ENCODE peak calls at places on chromosome 7, in eight cellular contexts. One of them, this sample, is unnamed.

GRCh38 chr7:142104550-142105527 is 6.7 kb upstream of the MGAM2 start:
- DNase-seq in uterus: no peak
- DNase-seq in CD8-positive, alpha-beta T cell: no peak
- DNase-seq in Peyer's patch: no peak
- DNase-seq in fibroblast of lung: no peak
- DNase-seq in kidney: no peak
- DNase-seq in H9: no peak
- DNase-seq in left ventricle myocardium inferior: no peak
- DNase-seq in this sample: no peak

GRCh38 chr7:79272938-79273337 is 180.5 kb downstream of the MAGI2 start:
- DNase-seq in uterus: no peak
- DNase-seq in CD8-positive, alpha-beta T cell: no peak
- DNase-seq in Peyer's patch: no peak
- DNase-seq in fibroblast of lung: peak; percentile 23
- DNase-seq in kidney: no peak
- DNase-seq in H9: no peak
- DNase-seq in left ventricle myocardium inferior: no peak
- DNase-seq in this sample: no peak

GRCh38 chr7:24718977-24719491 is 38.2 kb downstream of the GSDME start:
- DNase-seq in uterus: no peak
- DNase-seq in CD8-positive, alpha-beta T cell: no peak
- DNase-seq in Peyer's patch: no peak
- DNase-seq in fibroblast of lung: no peak
- DNase-seq in kidney: no peak
- DNase-seq in H9: no peak
- DNase-seq in left ventricle myocardium inferior: no peak
- DNase-seq in this sample: no peak

GRCh38 chr7:74174606-74175082 is 488 bp downstream of the EIF4H start:
- DNase-seq in uterus: peak; percentile 29
- DNase-seq in CD8-positive, alpha-beta T cell: peak; percentile 16
- DNase-seq in Peyer's patch: peak; percentile 71
- DNase-seq in fibroblast of lung: peak; percentile 51
- DNase-seq in kidney: peak; percentile 84
- DNase-seq in H9: peak; percentile 36
- DNase-seq in left ventricle myocardium inferior: peak; percentile 27
- DNase-seq in this sample: no peak

GRCh38 chr7:2646680-2647571 is 15.1 kb downstream of the TTYH3 start:
- DNase-seq in uterus: no peak
- DNase-seq in CD8-positive, alpha-beta T cell: no peak
- DNase-seq in Peyer's patch: no peak
- DNase-seq in fibroblast of lung: no peak
- DNase-seq in kidney: peak; percentile 66
- DNase-seq in H9: peak; percentile 95
- DNase-seq in left ventricle myocardium inferior: no peak
- DNase-seq in this sample: no peak

GRCh38 chr7:21767300-21767900 is 178.3 kb downstream of the CDCA7L start:
- DNase-seq in uterus: no peak
- DNase-seq in CD8-positive, alpha-beta T cell: no peak
- DNase-seq in Peyer's patch: no peak
- DNase-seq in fibroblast of lung: peak; percentile 78
- DNase-seq in kidney: no peak
- DNase-seq in H9: peak; percentile 84
- DNase-seq in left ventricle myocardium inferior: no peak
- DNase-seq in this sample: peak; percentile 80

GRCh38 chr7:131835141-131835540 is 278.7 kb upstream of the PODXL start:
- DNase-seq in uterus: no peak
- DNase-seq in CD8-positive, alpha-beta T cell: no peak
- DNase-seq in Peyer's patch: no peak
- DNase-seq in fibroblast of lung: no peak
- DNase-seq in kidney: no peak
- DNase-seq in H9: no peak
- DNase-seq in left ventricle myocardium inferior: no peak
- DNase-seq in this sample: no peak

GRCh38 chr7:4123823-4124222 is 558.3 kb upstream of the FOXK1 start:
- DNase-seq in uterus: no peak
- DNase-seq in CD8-positive, alpha-beta T cell: no peak
- DNase-seq in Peyer's patch: no peak
- DNase-seq in fibroblast of lung: peak; percentile 31
- DNase-seq in kidney: no peak
- DNase-seq in H9: no peak
- DNase-seq in left ventricle myocardium inferior: no peak
- DNase-seq in this sample: no peak

GRCh38 chr7:102991540-102992214 is 78.9 kb downstream of the LRRC17 start:
- DNase-seq in uterus: no peak
- DNase-seq in CD8-positive, alpha-beta T cell: no peak
- DNase-seq in Peyer's patch: no peak
- DNase-seq in fibroblast of lung: peak; percentile 96
- DNase-seq in kidney: no peak
- DNase-seq in H9: no peak
- DNase-seq in left ventricle myocardium inferior: no peak
- DNase-seq in this sample: no peak

GRCh38 chr7:80641548-80641947 is 3.1 kb downstream of the CD36 start:
- DNase-seq in uterus: no peak
- DNase-seq in CD8-positive, alpha-beta T cell: no peak
- DNase-seq in Peyer's patch: no peak
- DNase-seq in fibroblast of lung: peak; percentile 63
- DNase-seq in kidney: no peak
- DNase-seq in H9: no peak
- DNase-seq in left ventricle myocardium inferior: no peak
- DNase-seq in this sample: no peak

GRCh38 chr7:87506243-87507180 is 31.0 kb upstream of the ABCB4 start:
- DNase-seq in uterus: no peak
- DNase-seq in CD8-positive, alpha-beta T cell: no peak
- DNase-seq in Peyer's patch: no peak
- DNase-seq in fibroblast of lung: peak; percentile 44
- DNase-seq in kidney: no peak
- DNase-seq in H9: no peak
- DNase-seq in left ventricle myocardium inferior: no peak
- DNase-seq in this sample: no peak

GRCh38 chr7:51162724-51163329 is 153.8 kb downstream of the COBL start:
- DNase-seq in uterus: peak; percentile 41
- DNase-seq in CD8-positive, alpha-beta T cell: peak; percentile 16
- DNase-seq in Peyer's patch: no peak
- DNase-seq in fibroblast of lung: peak; percentile 81
- DNase-seq in kidney: no peak
- DNase-seq in H9: peak; percentile 90
- DNase-seq in left ventricle myocardium inferior: no peak
- DNase-seq in this sample: peak; percentile 90

GRCh38 chr7:102404005-102404861 is 8.1 kb downstream of the PRKRIP1 start:
- DNase-seq in uterus: no peak
- DNase-seq in CD8-positive, alpha-beta T cell: no peak
- DNase-seq in Peyer's patch: no peak
- DNase-seq in fibroblast of lung: peak; percentile 49
- DNase-seq in kidney: peak; percentile 49
- DNase-seq in H9: peak; percentile 72
- DNase-seq in left ventricle myocardium inferior: no peak
- DNase-seq in this sample: no peak

GRCh38 chr7:105580022-105580740 is 1.1 kb downstream of the EFCAB10 start:
- DNase-seq in uterus: no peak
- DNase-seq in CD8-positive, alpha-beta T cell: no peak
- DNase-seq in Peyer's patch: no peak
- DNase-seq in fibroblast of lung: peak; percentile 9
- DNase-seq in kidney: no peak
- DNase-seq in H9: no peak
- DNase-seq in left ventricle myocardium inferior: no peak
- DNase-seq in this sample: no peak

GRCh38 chr7:56125831-56126230 is 9.6 kb upstream of the NUPR2 start:
- DNase-seq in uterus: no peak
- DNase-seq in CD8-positive, alpha-beta T cell: no peak
- DNase-seq in Peyer's patch: no peak
- DNase-seq in fibroblast of lung: no peak
- DNase-seq in kidney: no peak
- DNase-seq in H9: no peak
- DNase-seq in left ventricle myocardium inferior: no peak
- DNase-seq in this sample: no peak

GRCh38 chr7:56124981-56125380 is 8.8 kb upstream of the NUPR2 start:
- DNase-seq in uterus: no peak
- DNase-seq in CD8-positive, alpha-beta T cell: no peak
- DNase-seq in Peyer's patch: no peak
- DNase-seq in fibroblast of lung: no peak
- DNase-seq in kidney: no peak
- DNase-seq in H9: no peak
- DNase-seq in left ventricle myocardium inferior: no peak
- DNase-seq in this sample: no peak

GRCh38 chr7:56115852-56116538 is at the start of gene NUPR2:
- DNase-seq in uterus: no peak
- DNase-seq in CD8-positive, alpha-beta T cell: no peak
- DNase-seq in Peyer's patch: no peak
- DNase-seq in fibroblast of lung: no peak
- DNase-seq in kidney: peak; percentile 78
- DNase-seq in H9: no peak
- DNase-seq in left ventricle myocardium inferior: no peak
- DNase-seq in this sample: no peak

DNA sequence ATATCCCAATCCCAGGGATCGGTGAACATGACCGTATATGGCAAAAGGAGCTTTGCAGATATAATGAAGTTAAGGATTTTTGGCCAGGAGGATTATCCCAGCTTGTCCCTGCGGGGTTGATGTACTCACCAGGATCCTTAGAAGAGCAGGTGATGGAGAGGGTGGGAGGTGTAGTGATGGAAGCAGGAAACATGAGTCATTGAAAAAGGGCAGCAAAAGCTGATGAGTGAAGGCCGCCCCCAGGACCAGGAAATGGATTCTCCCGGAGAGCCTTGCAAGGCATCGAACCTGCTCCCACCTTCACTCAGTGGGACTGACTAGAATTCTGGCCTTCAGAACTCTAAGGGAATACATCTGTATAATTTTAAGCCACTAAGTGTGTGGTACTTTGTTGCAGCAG is 5.2 kb upstream of the NUPR2 start:
- DNase-seq in uterus: no peak
- DNase-seq in CD8-positive, alpha-beta T cell: no peak
- DNase-seq in Peyer's patch: no peak
- DNase-seq in fibroblast of lung: no peak
- DNase-seq in kidney: no peak
- DNase-seq in H9: no peak
- DNase-seq in left ventricle myocardium inferior: no peak
- DNase-seq in this sample: no peak
- H3K27ac ChIP-seq in uterus: no peak overlapping the region
- H3K27ac ChIP-seq in CD8-positive, alpha-beta T cell: no peak overlapping the region
- H3K27ac ChIP-seq in Peyer's patch: no peak overlapping the region
- H3K27ac ChIP-seq in fibroblast of lung: no peak overlapping the region
- H3K27ac ChIP-seq in kidney: no peak overlapping the region
- H3K27ac ChIP-seq in H9: no peak overlapping the region
- H3K27ac ChIP-seq in left ventricle myocardium inferior: no peak overlapping the region
- H3K27ac ChIP-seq in this sample: no peak overlapping the region

GRCh38 chr7:37728747-37729146 is 45.2 kb downstream of the GPR141 start:
- DNase-seq in uterus: no peak
- DNase-seq in CD8-positive, alpha-beta T cell: no peak
- DNase-seq in Peyer's patch: no peak
- DNase-seq in fibroblast of lung: no peak
- DNase-seq in kidney: no peak
- DNase-seq in H9: no peak
- DNase-seq in left ventricle myocardium inferior: no peak
- DNase-seq in this sample: no peak

GRCh38 chr7:37730489-37730888 is 46.9 kb downstream of the GPR141 start:
- DNase-seq in uterus: no peak
- DNase-seq in CD8-positive, alpha-beta T cell: no peak
- DNase-seq in Peyer's patch: no peak
- DNase-seq in fibroblast of lung: no peak
- DNase-seq in kidney: no peak
- DNase-seq in H9: no peak
- DNase-seq in left ventricle myocardium inferior: no peak
- DNase-seq in this sample: no peak

GRCh38 chr7:37732880-37733279 is 49.3 kb downstream of the GPR141 start:
- DNase-seq in uterus: no peak
- DNase-seq in CD8-positive, alpha-beta T cell: no peak
- DNase-seq in Peyer's patch: no peak
- DNase-seq in fibroblast of lung: no peak
- DNase-seq in kidney: no peak
- DNase-seq in H9: no peak
- DNase-seq in left ventricle myocardium inferior: no peak
- DNase-seq in this sample: no peak

GRCh38 chr7:37729160-37729559 is 45.6 kb downstream of the GPR141 start:
- DNase-seq in uterus: no peak
- DNase-seq in CD8-positive, alpha-beta T cell: no peak
- DNase-seq in Peyer's patch: no peak
- DNase-seq in fibroblast of lung: no peak
- DNase-seq in kidney: no peak
- DNase-seq in H9: no peak
- DNase-seq in left ventricle myocardium inferior: no peak
- DNase-seq in this sample: no peak

GRCh38 chr7:37732253-37732652 is 48.7 kb downstream of the GPR141 start:
- DNase-seq in uterus: peak; percentile 60
- DNase-seq in CD8-positive, alpha-beta T cell: no peak
- DNase-seq in Peyer's patch: no peak
- DNase-seq in fibroblast of lung: peak; percentile 24
- DNase-seq in kidney: no peak
- DNase-seq in H9: peak; percentile 64
- DNase-seq in left ventricle myocardium inferior: no peak
- DNase-seq in this sample: peak; percentile 27
- H3K4me1 ChIP-seq in uterus: no peaks in the 10 kb centered on the region
- H3K4me1 ChIP-seq in CD8-positive, alpha-beta T cell: no peaks in the 10 kb centered on the region
- H3K4me1 ChIP-seq in Peyer's patch: no peaks in the 10 kb centered on the region
- H3K4me1 ChIP-seq in fibroblast of lung: no peaks in the 10 kb centered on the region
- H3K4me1 ChIP-seq in kidney: no peaks in the 10 kb centered on the region
- H3K4me1 ChIP-seq in H9: no peaks in the 10 kb centered on the region
- H3K4me1 ChIP-seq in left ventricle myocardium inferior: peaks cover 29% of the 10 kb centered on the region
- H3K4me1 ChIP-seq in this sample: no peaks in the 10 kb centered on the region

GRCh38 chr7:157856873-157857577 is 520.2 kb downstream of the DNAJB6 start:
- DNase-seq in uterus: no peak
- DNase-seq in CD8-positive, alpha-beta T cell: no peak
- DNase-seq in Peyer's patch: no peak
- DNase-seq in fibroblast of lung: no peak
- DNase-seq in kidney: no peak
- DNase-seq in H9: no peak
- DNase-seq in left ventricle myocardium inferior: peak; percentile 13
- DNase-seq in this sample: no peak

GRCh38 chr7:157853789-157854065 is 516.9 kb downstream of the DNAJB6 start:
- DNase-seq in uterus: no peak
- DNase-seq in CD8-positive, alpha-beta T cell: no peak
- DNase-seq in Peyer's patch: no peak
- DNase-seq in fibroblast of lung: no peak
- DNase-seq in kidney: no peak
- DNase-seq in H9: no peak
- DNase-seq in left ventricle myocardium inferior: no peak
- DNase-seq in this sample: no peak

GRCh38 chr7:157855016-157855415 is 518.2 kb downstream of the DNAJB6 start:
- DNase-seq in uterus: no peak
- DNase-seq in CD8-positive, alpha-beta T cell: no peak
- DNase-seq in Peyer's patch: no peak
- DNase-seq in fibroblast of lung: no peak
- DNase-seq in kidney: peak; percentile 69
- DNase-seq in H9: no peak
- DNase-seq in left ventricle myocardium inferior: no peak
- DNase-seq in this sample: no peak

GRCh38 chr7:157854066-157854891 is 517.5 kb downstream of the DNAJB6 start:
- DNase-seq in uterus: no peak
- DNase-seq in CD8-positive, alpha-beta T cell: no peak
- DNase-seq in Peyer's patch: no peak
- DNase-seq in fibroblast of lung: no peak
- DNase-seq in kidney: peak; percentile 73
- DNase-seq in H9: no peak
- DNase-seq in left ventricle myocardium inferior: peak; percentile 62
- DNase-seq in this sample: no peak

GRCh38 chr7:157855452-157856213 is 518.8 kb downstream of the DNAJB6 start:
- DNase-seq in uterus: no peak
- DNase-seq in CD8-positive, alpha-beta T cell: no peak
- DNase-seq in Peyer's patch: peak; percentile 39
- DNase-seq in fibroblast of lung: no peak
- DNase-seq in kidney: peak; percentile 61
- DNase-seq in H9: no peak
- DNase-seq in left ventricle myocardium inferior: peak; percentile 10
- DNase-seq in this sample: no peak
- H3K27ac ChIP-seq in uterus: no peak overlapping the region
- H3K27ac ChIP-seq in CD8-positive, alpha-beta T cell: no peak overlapping the region
- H3K27ac ChIP-seq in Peyer's patch: no peak overlapping the region
- H3K27ac ChIP-seq in fibroblast of lung: no peak overlapping the region
- H3K27ac ChIP-seq in kidney: no peak overlapping the region
- H3K27ac ChIP-seq in H9: no peak overlapping the region
- H3K27ac ChIP-seq in left ventricle myocardium inferior: no peak overlapping the region
- H3K27ac ChIP-seq in this sample: no peak overlapping the region

GRCh38 chr7:323410-323809 is 33.4 kb downstream of the FOXL3 start:
- DNase-seq in uterus: no peak
- DNase-seq in CD8-positive, alpha-beta T cell: no peak
- DNase-seq in Peyer's patch: no peak
- DNase-seq in fibroblast of lung: no peak
- DNase-seq in kidney: no peak
- DNase-seq in H9: no peak
- DNase-seq in left ventricle myocardium inferior: no peak
- DNase-seq in this sample: no peak
- H3K4me1 ChIP-seq in uterus: no peaks in the 10 kb centered on the region
- H3K4me1 ChIP-seq in CD8-positive, alpha-beta T cell: peaks cover 4% of the 10 kb centered on the region
- H3K4me1 ChIP-seq in Peyer's patch: no peaks in the 10 kb centered on the region
- H3K4me1 ChIP-seq in fibroblast of lung: no peaks in the 10 kb centered on the region
- H3K4me1 ChIP-seq in kidney: peaks cover 27% of the 10 kb centered on the region
- H3K4me1 ChIP-seq in H9: no peaks in the 10 kb centered on the region
- H3K4me1 ChIP-seq in left ventricle myocardium inferior: peaks cover 22% of the 10 kb centered on the region
- H3K4me1 ChIP-seq in this sample: no peaks in the 10 kb centered on the region